ENCODE peak calls at places on chromosomes 12 and 14, in four cellular contexts. R is K562, M is WTC11, Q is HEK293T. B is an unnamed sample.

GRCh38 chr14:103382375-103382774 is 2.8 kb upstream of the MARK3 start:
- DNase-seq in R (no peak), M (no peak), Q (no peak), B (no peak)

GRCh38 chr14:78921856-78922255 is 751.7 kb downstream of the NRXN3 start:
- DNase-seq in R (no peak), M (no peak), Q (no peak), B (no peak)

GRCh38 chr14:69685716-69686115 is 74.3 kb downstream of the SUSD6 start:
- DNase-seq in R (no peak), M (no peak), Q (no peak), B (peak)

GRCh38 chr14:103740991-103741689 is 25.5 kb downstream of the ZFYVE21 start:
- DNase-seq in R (no peak), M (no peak), Q (no peak), B (no peak)

GRCh38 chr14:105519946-105520698 is 6.3 kb upstream of the TMEM121 start:
- DNase-seq in R (no peak), M (no peak), Q (no peak), B (no peak)

GRCh38 chr14:99412122-99413061 is 68.3 kb downstream of the SETD3 start:
- DNase-seq in R (no peak), M (peak), Q (no peak), B (no peak)

GRCh38 chr14:51738754-51739153 is 87.0 kb downstream of the FRMD6 start:
- DNase-seq in R (no peak), M (peak), Q (peak), B (peak)

GRCh38 chr14:105880616-105881015 is 354.2 kb downstream of the TMEM121 start:
- DNase-seq in R (no peak), M (peak), Q (no peak), B (no peak)

GRCh38 chr12:108566452-108566851 is 4.1 kb downstream of the ISCU start:
- DNase-seq in R (no peak), M (no peak), Q (no peak), B (no peak)

GRCh38 chr14:61866932-61867920 is 105.0 kb downstream of the SNAPC1 start:
- DNase-seq in R (no peak), M (no peak), Q (no peak), B (no peak)

GRCh38 chr12:81021834-81022233 is 56.0 kb upstream of the ACSS3 start:
- DNase-seq in R (no peak), M (no peak), Q (no peak), B (no peak)

GRCh38 chr14:103273145-103273846 is 60.7 kb upstream of the EIF5 start:
- DNase-seq in R (no peak), M (peak), Q (no peak), B (no peak)

GRCh38 chr12:116958402-116959197 is 47.9 kb downstream of the FBXW8 start:
- DNase-seq in R (no peak), M (no peak), Q (peak), B (no peak)

GRCh38 chr12:46364777-46365580 is 7.6 kb downstream of the SLC38A2 start:
- DNase-seq in R (no peak), M (no peak), Q (no peak), B (peak)

GRCh38 chr12:82567688-82568087 is 119.0 kb upstream of the TMTC2 start:
- DNase-seq in R (no peak), M (no peak), Q (no peak), B (no peak)

GRCh38 chr12:67826148-67826547 is 163.1 kb upstream of the IFNG-AS1 start:
- DNase-seq in R (no peak), M (no peak), Q (no peak), B (no peak)

GRCh38 chr12:93597608-93598007 is 25.1 kb downstream of the SOCS2 start:
- DNase-seq in R (no peak), M (no peak), Q (no peak), B (no peak)

GRCh38 chr12:63893170-63893569 is 48.7 kb downstream of the SRGAP1 start:
- DNase-seq in R (no peak), M (no peak), Q (no peak), B (no peak)

GRCh38 chr12:7190268-7191055 is 976 bp downstream of the PEX5 start:
- DNase-seq in R (peak), M (peak), Q (no peak), B (peak)

GRCh38 chr14:21880918-21881317 is 207.3 kb upstream of the OR4E1 start:
- DNase-seq in R (no peak), M (no peak), Q (no peak), B (no peak)

GRCh38 chr14:50038398-50039119 is 77.8 kb downstream of the VCPKMT start:
- DNase-seq in R (peak), M (no peak), Q (no peak), B (peak)

GRCh38 chr12:69982081-69982480 is 157.1 kb downstream of the MYRFL start:
- DNase-seq in R (no peak), M (no peak), Q (no peak), B (no peak)

GRCh38 chr12:115103884-115104883 is 420.2 kb upstream of the TBX3 start:
- DNase-seq in R (peak), M (no peak), Q (no peak), B (no peak)

GRCh38 chr12:116693259-116694227 is 44.3 kb downstream of the SPRING1 start:
- DNase-seq in R (no peak), M (no peak), Q (no peak), B (peak)

GRCh38 chr12:98515368-98516183 is at the start of gene TMPO:
- DNase-seq in R (peak), M (peak), Q (peak), B (peak)

GRCh38 chr12:115403253-115403652 is 719.3 kb upstream of the TBX3 start:
- DNase-seq in R (no peak), M (no peak), Q (no peak), B (no peak)

GRCh38 chr12:86134571-86134970 is 121.6 kb downstream of the MGAT4C start:
- DNase-seq in R (no peak), M (no peak), Q (no peak), B (no peak)

GRCh38 chr12:103011974-103012763 is 54.7 kb downstream of the ASCL1 start:
- DNase-seq in R (no peak), M (no peak), Q (no peak), B (no peak)

GRCh38 chr12:77315407-77315806 is 250.0 kb upstream of the E2F7 start:
- DNase-seq in R (no peak), M (no peak), Q (no peak), B (no peak)

GRCh38 chr14:68203871-68204270 is 384.3 kb downstream of the RAD51B start:
- DNase-seq in R (no peak), M (no peak), Q (no peak), B (no peak)

GRCh38 chr14:69906201-69906600 is 27.0 kb downstream of the SMOC1 start:
- DNase-seq in R (no peak), M (no peak), Q (no peak), B (no peak)

GRCh38 chr12:132408626-132409494 is 79.5 kb upstream of the GALNT9 start:
- DNase-seq in R (no peak), M (no peak), Q (no peak), B (no peak)

GRCh38 chr12:4386756-4387155 is 7.2 kb upstream of the FGF23 start:
- DNase-seq in R (no peak), M (no peak), Q (no peak), B (no peak)

GRCh38 chr12:62375603-62376002 is 91.0 kb upstream of the MON2 start:
- DNase-seq in R (no peak), M (no peak), Q (no peak), B (no peak)

GRCh38 chr12:28851781-28852180 is 297.3 kb upstream of the FAR2 start:
- DNase-seq in R (no peak), M (no peak), Q (no peak), B (no peak)

GRCh38 chr14:23321572-23322547 is 603 bp downstream of the PABPN1 start:
- DNase-seq in R (peak), M (peak), Q (peak), B (peak)

GRCh38 chr12:46067062-46067461 is 76.7 kb upstream of the SCAF11 start:
- DNase-seq in R (no peak), M (no peak), Q (no peak), B (no peak)

GRCh38 chr14:100285021-100285912 is 21.0 kb downstream of the SLC25A29 start:
- DNase-seq in R (peak), M (peak), Q (peak), B (peak)

GRCh38 chr12:50740307-50740706 is 23.6 kb upstream of the ATF1 start:
- DNase-seq in R (no peak), M (no peak), Q (no peak), B (no peak)

GRCh38 chr14:32370720-32371119 is 41.6 kb downstream of the AKAP6 start:
- DNase-seq in R (no peak), M (no peak), Q (no peak), B (no peak)
- TF ChIP-seq ELF4 in R (no peak), M (no peak), Q (no peak), B (no peak)

DNA sequence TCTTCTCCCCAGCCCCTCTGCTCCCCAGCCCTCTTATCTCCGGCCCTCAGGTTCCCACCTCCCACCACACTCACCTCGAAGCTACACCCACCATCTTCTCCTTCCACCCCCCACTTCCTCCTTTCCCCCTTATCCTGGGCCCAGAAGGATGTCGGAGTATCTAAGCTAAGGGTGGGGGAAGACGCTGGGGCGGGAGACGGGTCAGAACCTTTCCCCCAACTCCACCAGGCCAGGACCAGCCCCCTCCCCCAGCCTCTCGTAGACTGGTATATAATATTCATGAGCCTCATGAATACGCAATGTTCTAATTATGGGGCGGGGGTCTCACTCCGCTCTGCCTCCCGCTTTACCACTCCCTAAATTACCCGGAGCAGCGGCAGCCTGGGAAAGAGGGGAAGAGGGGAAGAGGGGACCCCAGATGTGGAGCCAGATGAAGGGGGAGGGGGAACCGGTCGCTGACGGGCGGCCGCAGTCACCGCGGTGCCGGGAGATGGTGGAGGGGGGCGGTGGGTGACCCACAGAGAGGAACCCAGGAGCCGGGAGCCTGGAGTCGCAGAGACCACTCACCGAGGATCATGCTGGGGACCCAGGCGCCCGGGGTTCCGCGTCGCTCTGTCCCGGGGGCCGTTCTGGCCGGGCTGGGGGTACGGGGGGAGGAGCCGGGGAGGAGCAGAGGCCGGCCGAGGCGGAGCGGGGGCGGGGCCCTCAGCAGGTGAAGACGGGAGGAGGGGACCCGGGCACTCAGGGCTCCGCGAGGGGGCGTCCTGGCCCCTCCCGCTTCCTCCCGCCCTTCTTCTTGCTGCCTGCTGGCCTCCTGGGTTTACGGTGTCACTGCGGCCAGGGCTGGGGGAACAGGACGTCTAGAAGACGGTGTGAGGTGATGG is 6.4 kb upstream of the ZNF385A start:
- DNase-seq in R (peak), M (peak), Q (peak), B (no peak)
- TF ChIP-seq ELF4 in R (no peak), M (no peak), Q (no peak), B (no peak)

GRCh38 chr14:36767603-36768281 is 106.1 kb downstream of the PAX9 start:
- DNase-seq in R (peak), M (no peak), Q (peak), B (no peak)
- TF ChIP-seq ELF4 in R (no peak), M (no peak), Q (no peak), B (no peak)

GRCh38 chr12:25943940-25944339 is 14.5 kb upstream of the RASSF8 start:
- DNase-seq in R (no peak), M (no peak), Q (no peak), B (no peak)
- TF ChIP-seq ELF4 in R (no peak), M (no peak), Q (no peak), B (no peak)

GRCh38 chr12:104506691-104507401 is 50.1 kb downstream of the CHST11 start:
- DNase-seq in R (no peak), M (peak), Q (no peak), B (no peak)
- TF ChIP-seq ELF4 in R (no peak), M (no peak), Q (no peak), B (no peak)

B was measured in HepG2.